ENCODE peak calls at places on chromosomes 1 and 21, in five cellular contexts. One of them, this sample, is unnamed.

GRCh38 chr1:181002582-181003172 is 20.0 kb downstream of the STX6 start:
- DNase-seq in CD4-positive, alpha-beta T cell: no peak
- DNase-seq in uterus: no peak
- DNase-seq in A549: no peak
- DNase-seq in brain microvascular endothelial cell: no peak
- DNase-seq in this sample: no peak

GRCh38 chr1:6859415-6860343 is 74.4 kb downstream of the CAMTA1 start:
- DNase-seq in CD4-positive, alpha-beta T cell: no peak
- DNase-seq in uterus: no peak
- DNase-seq in A549: peak; percentile 61
- DNase-seq in brain microvascular endothelial cell: peak; percentile 93
- DNase-seq in this sample: no peak

GRCh38 chr1:99606306-99606705 is 39.6 kb upstream of the PALMD start:
- DNase-seq in CD4-positive, alpha-beta T cell: no peak
- DNase-seq in uterus: no peak
- DNase-seq in A549: no peak
- DNase-seq in brain microvascular endothelial cell: no peak
- DNase-seq in this sample: no peak

GRCh38 chr1:187229496-187229895 is 400.7 kb downstream of the PLA2G4A start:
- DNase-seq in CD4-positive, alpha-beta T cell: no peak
- DNase-seq in uterus: no peak
- DNase-seq in A549: no peak
- DNase-seq in brain microvascular endothelial cell: no peak
- DNase-seq in this sample: no peak

GRCh38 chr1:160070243-160071163 is 543 bp upstream of the KCNJ10 start:
- DNase-seq in CD4-positive, alpha-beta T cell: peak; percentile 75
- DNase-seq in uterus: peak; percentile 78
- DNase-seq in A549: peak; percentile 36
- DNase-seq in brain microvascular endothelial cell: peak; percentile 51
- DNase-seq in this sample: peak; percentile 55

GRCh38 chr1:205775717-205776056 is 405 bp upstream of the RAB29 start:
- DNase-seq in CD4-positive, alpha-beta T cell: no peak
- DNase-seq in uterus: no peak
- DNase-seq in A549: peak; percentile 17
- DNase-seq in brain microvascular endothelial cell: peak; percentile 20
- DNase-seq in this sample: no peak

GRCh38 chr1:151540982-151541377 is 871 bp downstream of the TUFT1 start:
- DNase-seq in CD4-positive, alpha-beta T cell: no peak
- DNase-seq in uterus: no peak
- DNase-seq in A549: no peak
- DNase-seq in brain microvascular endothelial cell: no peak
- DNase-seq in this sample: no peak

GRCh38 chr1:218624051-218624450 is 278.9 kb downstream of the TGFB2 start:
- DNase-seq in CD4-positive, alpha-beta T cell: no peak
- DNase-seq in uterus: no peak
- DNase-seq in A549: no peak
- DNase-seq in brain microvascular endothelial cell: no peak
- DNase-seq in this sample: no peak

GRCh38 chr21:18244721-18245486 is at the start of gene CHODL:
- DNase-seq in CD4-positive, alpha-beta T cell: no peak
- DNase-seq in uterus: no peak
- DNase-seq in A549: no peak
- DNase-seq in brain microvascular endothelial cell: no peak
- DNase-seq in this sample: no peak

GRCh38 chr1:77888429-77889239 is at the start of gene NEXN:
- DNase-seq in CD4-positive, alpha-beta T cell: no peak
- DNase-seq in uterus: peak; percentile 83
- DNase-seq in A549: peak; percentile 41
- DNase-seq in brain microvascular endothelial cell: peak; percentile 76
- DNase-seq in this sample: peak; percentile 21

GRCh38 chr1:85319931-85320330 is 43.5 kb upstream of the BCL10 start:
- DNase-seq in CD4-positive, alpha-beta T cell: no peak
- DNase-seq in uterus: no peak
- DNase-seq in A549: no peak
- DNase-seq in brain microvascular endothelial cell: no peak
- DNase-seq in this sample: no peak

GRCh38 chr1:39167632-39168209 is 36.8 kb upstream of the MACF1 start:
- DNase-seq in CD4-positive, alpha-beta T cell: no peak
- DNase-seq in uterus: no peak
- DNase-seq in A549: no peak
- DNase-seq in brain microvascular endothelial cell: no peak
- DNase-seq in this sample: no peak

GRCh38 chr1:229699613-229700242 is 73.7 kb downstream of the URB2 start:
- DNase-seq in CD4-positive, alpha-beta T cell: no peak
- DNase-seq in uterus: no peak
- DNase-seq in A549: no peak
- DNase-seq in brain microvascular endothelial cell: no peak
- DNase-seq in this sample: no peak

GRCh38 chr1:184296466-184297243 is 90.2 kb upstream of the C1orf21 start:
- DNase-seq in CD4-positive, alpha-beta T cell: no peak
- DNase-seq in uterus: peak; percentile 85
- DNase-seq in A549: no peak
- DNase-seq in brain microvascular endothelial cell: peak; percentile 99
- DNase-seq in this sample: no peak

GRCh38 chr1:50105430-50105829 is 3.3 kb upstream of the ELAVL4 start:
- DNase-seq in CD4-positive, alpha-beta T cell: no peak
- DNase-seq in uterus: no peak
- DNase-seq in A549: no peak
- DNase-seq in brain microvascular endothelial cell: no peak
- DNase-seq in this sample: no peak
- TF ChIP-seq CTCF in CD4-positive, alpha-beta T cell: no peak
- TF ChIP-seq CTCF in uterus: no peak
- TF ChIP-seq CTCF in A549: no peak
- TF ChIP-seq CTCF in brain microvascular endothelial cell: no peak
- TF ChIP-seq CTCF in this sample: no peak

GRCh38 chr1:119083980-119084379 is 56.5 kb downstream of the WARS2 start:
- DNase-seq in CD4-positive, alpha-beta T cell: no peak
- DNase-seq in uterus: no peak
- DNase-seq in A549: no peak
- DNase-seq in brain microvascular endothelial cell: no peak
- DNase-seq in this sample: no peak
- TF ChIP-seq CTCF in CD4-positive, alpha-beta T cell: no peak
- TF ChIP-seq CTCF in uterus: no peak
- TF ChIP-seq CTCF in A549: no peak
- TF ChIP-seq CTCF in brain microvascular endothelial cell: no peak
- TF ChIP-seq CTCF in this sample: no peak

GRCh38 chr1:41361028-41361494 is at the start of gene FOXO6:
- DNase-seq in CD4-positive, alpha-beta T cell: peak; percentile 92
- DNase-seq in uterus: peak; percentile 99
- DNase-seq in A549: peak; percentile 92
- DNase-seq in brain microvascular endothelial cell: peak; percentile 97
- DNase-seq in this sample: peak; percentile 92
- TF ChIP-seq CTCF in CD4-positive, alpha-beta T cell: peak; percentile 18
- TF ChIP-seq CTCF in uterus: peak; percentile 63
- TF ChIP-seq CTCF in A549: peak; percentile 35
- TF ChIP-seq CTCF in brain microvascular endothelial cell: peak; percentile 9
- TF ChIP-seq CTCF in this sample: no peak

GRCh38 chr1:154936416-154937050 is at the start of gene PMVK:
- DNase-seq in CD4-positive, alpha-beta T cell: peak; percentile 90
- DNase-seq in uterus: peak; percentile 93
- DNase-seq in A549: peak; percentile 97
- DNase-seq in brain microvascular endothelial cell: peak; percentile 93
- DNase-seq in this sample: peak; percentile 91
- TF ChIP-seq CTCF in CD4-positive, alpha-beta T cell: peak; percentile 51
- TF ChIP-seq CTCF in uterus: peak; percentile 42
- TF ChIP-seq CTCF in A549: peak; percentile 39
- TF ChIP-seq CTCF in brain microvascular endothelial cell: no peak
- TF ChIP-seq CTCF in this sample: no peak

DNA sequence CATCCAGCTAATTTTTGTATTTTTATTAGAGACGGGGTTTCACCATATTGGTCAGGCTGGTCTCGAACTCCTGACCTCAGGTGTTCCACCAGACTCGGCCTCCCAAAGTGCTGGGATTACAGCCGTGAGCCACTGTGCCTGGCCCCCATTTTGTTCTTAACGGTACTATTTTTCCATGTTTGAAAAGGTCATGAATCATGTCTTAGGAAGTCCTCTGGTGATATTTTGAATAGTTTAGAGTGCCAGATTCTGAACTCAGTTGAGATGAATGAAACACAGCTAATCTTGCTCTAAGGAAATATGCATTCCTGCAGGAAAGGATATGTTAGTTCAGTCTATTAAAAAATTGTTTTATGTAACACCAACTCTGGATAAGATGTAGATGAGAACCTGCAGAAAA is 62.6 kb upstream of the ATP2B4 start:
- DNase-seq in CD4-positive, alpha-beta T cell: no peak
- DNase-seq in uterus: no peak
- DNase-seq in A549: no peak
- DNase-seq in brain microvascular endothelial cell: peak; percentile 33
- DNase-seq in this sample: no peak
- TF ChIP-seq CTCF in CD4-positive, alpha-beta T cell: no peak
- TF ChIP-seq CTCF in uterus: no peak
- TF ChIP-seq CTCF in A549: no peak
- TF ChIP-seq CTCF in brain microvascular endothelial cell: no peak
- TF ChIP-seq CTCF in this sample: no peak

DNA sequence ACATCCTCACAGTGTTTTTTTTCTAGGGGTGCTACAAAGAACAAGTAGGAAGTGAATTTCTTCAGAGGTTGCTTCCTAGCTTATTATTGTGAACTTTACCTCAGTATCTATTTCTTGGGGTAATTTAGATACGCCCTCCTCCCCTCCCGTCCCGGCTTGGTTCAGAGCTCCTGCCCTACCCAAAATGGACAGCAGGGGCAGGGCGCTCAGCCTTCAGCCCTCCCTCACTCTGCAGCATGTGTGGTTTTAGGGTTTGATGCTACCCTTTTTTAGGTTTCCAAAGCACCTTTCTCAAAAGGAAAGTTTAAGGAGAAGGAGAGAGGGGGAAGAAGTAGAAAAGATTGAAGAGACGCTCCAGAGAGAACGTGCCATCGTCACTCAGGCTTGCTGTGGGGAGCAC is 16.9 kb upstream of the POGK start:
- DNase-seq in CD4-positive, alpha-beta T cell: no peak
- DNase-seq in uterus: no peak
- DNase-seq in A549: peak; percentile 13
- DNase-seq in brain microvascular endothelial cell: no peak
- DNase-seq in this sample: no peak
- TF ChIP-seq CTCF in CD4-positive, alpha-beta T cell: no peak
- TF ChIP-seq CTCF in uterus: no peak
- TF ChIP-seq CTCF in A549: no peak
- TF ChIP-seq CTCF in brain microvascular endothelial cell: peak; percentile 56
- TF ChIP-seq CTCF in this sample: peak; percentile 20

This sample was measured in natural killer cell.